ENCODE peak calls at places on chromosomes 16 and 17, in four cellular contexts. One of them, this sample, is unnamed.

GRCh38 chr17:33987162-33987561 is 267.9 kb upstream of the CCL2 start:
- DNase-seq in H9: no peak
- DNase-seq in IMR-90: no peak
- DNase-seq in H1: no peak
- DNase-seq in this sample: no peak

GRCh38 chr16:79625738-79626137 is 25.2 kb upstream of the MAF start:
- DNase-seq in H9: no peak
- DNase-seq in IMR-90: no peak
- DNase-seq in H1: no peak
- DNase-seq in this sample: no peak

GRCh38 chr16:54402270-54402669 is 115.7 kb upstream of the IRX3 start:
- DNase-seq in H9: no peak
- DNase-seq in IMR-90: no peak
- DNase-seq in H1: no peak
- DNase-seq in this sample: no peak

GRCh38 chr17:73947281-73947975 is 256.1 kb upstream of the RPL38 start:
- DNase-seq in H9: no peak
- DNase-seq in IMR-90: no peak
- DNase-seq in H1: no peak
- DNase-seq in this sample: no peak

GRCh38 chr17:60790205-60790604 is 112.6 kb downstream of the BCAS3 start:
- DNase-seq in H9: no peak
- DNase-seq in IMR-90: no peak
- DNase-seq in H1: no peak
- DNase-seq in this sample: no peak

GRCh38 chr17:57625511-57625910 is 119.6 kb downstream of the CCDC182 start:
- DNase-seq in H9: no peak
- DNase-seq in IMR-90: no peak
- DNase-seq in H1: no peak
- DNase-seq in this sample: no peak

GRCh38 chr17:57975044-57975443 is 13.0 kb downstream of the VEZF1 start:
- DNase-seq in H9: no peak
- DNase-seq in IMR-90: peak
- DNase-seq in H1: no peak
- DNase-seq in this sample: no peak

GRCh38 chr17:15431766-15432165 is 35.7 kb downstream of the CDRT4 start:
- DNase-seq in H9: no peak
- DNase-seq in IMR-90: no peak
- DNase-seq in H1: no peak
- DNase-seq in this sample: no peak

GRCh38 chr17:57999496-58000017 is 7.5 kb downstream of the SRSF1 start:
- DNase-seq in H9: no peak
- DNase-seq in IMR-90: peak
- DNase-seq in H1: no peak
- DNase-seq in this sample: peak

GRCh38 chr16:88383401-88384221 is 852 bp downstream of the ZNF469 start:
- DNase-seq in H9: no peak
- DNase-seq in IMR-90: peak
- DNase-seq in H1: no peak
- DNase-seq in this sample: no peak

GRCh38 chr16:543301-544164 is 16.0 kb downstream of the CAPN15 start:
- DNase-seq in H9: no peak
- DNase-seq in IMR-90: no peak
- DNase-seq in H1: no peak
- DNase-seq in this sample: no peak

GRCh38 chr17:58210922-58211321 is 8.1 kb downstream of the MKS1 start:
- DNase-seq in H9: no peak
- DNase-seq in IMR-90: no peak
- DNase-seq in H1: no peak
- DNase-seq in this sample: peak

GRCh38 chr16:86601356-86601755 is 23.0 kb downstream of the FOXL1 start:
- DNase-seq in H9: no peak
- DNase-seq in IMR-90: no peak
- DNase-seq in H1: no peak
- DNase-seq in this sample: no peak

GRCh38 chr17:17028059-17028877 is 14.0 kb upstream of the MPRIP start:
- DNase-seq in H9: peak
- DNase-seq in IMR-90: peak
- DNase-seq in H1: peak
- DNase-seq in this sample: peak

GRCh38 chr16:3401719-3402397 is 843 bp downstream of the ZNF174 start:
- DNase-seq in H9: peak
- DNase-seq in IMR-90: peak
- DNase-seq in H1: no peak
- DNase-seq in this sample: peak

GRCh38 chr16:63907251-63907650 is 1214.6 kb downstream of the CDH11 start:
- DNase-seq in H9: no peak
- DNase-seq in IMR-90: no peak
- DNase-seq in H1: no peak
- DNase-seq in this sample: no peak

GRCh38 chr16:66473654-66474519 is 46.8 kb downstream of the BEAN1 start:
- DNase-seq in H9: no peak
- DNase-seq in IMR-90: no peak
- DNase-seq in H1: no peak
- DNase-seq in this sample: no peak

GRCh38 chr17:82937411-82938371 is 97.9 kb upstream of the ZNF750 start:
- DNase-seq in H9: no peak
- DNase-seq in IMR-90: no peak
- DNase-seq in H1: no peak
- DNase-seq in this sample: no peak

GRCh38 chr16:48687421-48688038 is 77.5 kb upstream of the N4BP1 start:
- DNase-seq in H9: peak
- DNase-seq in IMR-90: peak
- DNase-seq in H1: no peak
- DNase-seq in this sample: peak

GRCh38 chr16:84933774-84934571 is 77.4 kb downstream of the ZDHHC7 start:
- DNase-seq in H9: no peak
- DNase-seq in IMR-90: peak
- DNase-seq in H1: no peak
- DNase-seq in this sample: no peak

GRCh38 chr16:77993586-77993985 is 28.8 kb upstream of the CLEC3A start:
- DNase-seq in H9: no peak
- DNase-seq in IMR-90: peak
- DNase-seq in H1: no peak
- DNase-seq in this sample: peak

GRCh38 chr17:71110326-71110725 is 941.0 kb downstream of the KCNJ2 start:
- DNase-seq in H9: no peak
- DNase-seq in IMR-90: no peak
- DNase-seq in H1: no peak
- DNase-seq in this sample: no peak

GRCh38 chr17:81173354-81173753 is 7.3 kb upstream of the AATK start:
- DNase-seq in H9: no peak
- DNase-seq in IMR-90: no peak
- DNase-seq in H1: no peak
- DNase-seq in this sample: no peak

GRCh38 chr17:52823155-52823554 is 664.6 kb upstream of the CA10 start:
- DNase-seq in H9: no peak
- DNase-seq in IMR-90: no peak
- DNase-seq in H1: no peak
- DNase-seq in this sample: no peak

GRCh38 chr16:11224096-11224893 is 31.7 kb downstream of the SOCS1 start:
- DNase-seq in H9: peak
- DNase-seq in IMR-90: no peak
- DNase-seq in H1: no peak
- DNase-seq in this sample: peak

GRCh38 chr17:48603959-48604769 is 622 bp downstream of the HOXB6 start:
- DNase-seq in H9: peak
- DNase-seq in IMR-90: no peak
- DNase-seq in H1: no peak
- DNase-seq in this sample: no peak
- H2BK120ac ChIP-seq in H9: no peak
- H2BK120ac ChIP-seq in IMR-90: no peak
- H2BK120ac ChIP-seq in H1: no peak
- H2BK120ac ChIP-seq in this sample: no peak

GRCh38 chr16:9607512-9608230 is 516.2 kb downstream of the HAPSTR1 start:
- DNase-seq in H9: no peak
- DNase-seq in IMR-90: no peak
- DNase-seq in H1: no peak
- DNase-seq in this sample: no peak
- H4K5ac ChIP-seq in H9: no peak
- H4K5ac ChIP-seq in IMR-90: no peak
- H4K5ac ChIP-seq in H1: no peak
- H4K5ac ChIP-seq in this sample: no peak

DNA sequence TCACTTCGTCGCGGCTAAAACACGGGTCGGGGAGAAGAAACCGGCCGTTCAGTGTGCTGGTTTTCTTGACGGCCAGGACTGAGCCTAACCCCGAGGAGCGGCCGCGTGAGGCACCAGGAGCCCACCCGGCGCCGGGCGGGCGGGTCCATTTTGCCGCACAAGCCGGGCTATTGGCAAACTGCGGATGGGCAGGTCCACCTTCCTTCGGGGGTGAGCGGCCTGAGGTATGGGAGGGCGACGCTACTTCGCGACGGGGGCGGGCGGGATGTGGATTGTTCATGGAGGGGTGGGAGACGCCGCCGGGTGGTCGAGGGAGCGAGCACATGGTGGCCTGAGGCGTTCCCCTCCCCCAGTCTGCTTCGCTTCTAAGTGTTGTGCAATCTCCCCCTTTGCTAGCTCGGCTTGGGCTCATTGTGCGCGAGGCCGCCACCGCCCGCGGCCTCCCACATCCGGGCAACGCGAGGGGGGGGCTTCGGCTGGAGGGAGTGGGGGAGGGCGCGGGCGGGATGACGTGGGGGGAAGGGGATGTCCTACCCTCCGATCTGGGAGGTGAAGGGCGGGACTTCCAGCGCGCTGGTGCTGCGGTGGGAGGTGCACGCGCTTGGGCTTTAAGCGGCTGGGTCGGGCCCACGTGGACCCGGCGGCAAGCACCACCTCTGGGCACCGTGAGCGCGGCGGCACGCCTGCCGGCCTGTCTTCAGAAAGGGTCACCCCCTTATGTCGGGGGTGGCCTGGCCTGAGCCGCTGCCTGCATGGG is 5.9 kb upstream of the CD68 start:
- DNase-seq in H9: peak
- DNase-seq in IMR-90: peak
- DNase-seq in H1: no peak
- DNase-seq in this sample: peak
- H2BK120ac ChIP-seq in H9: peak
- H2BK120ac ChIP-seq in IMR-90: peak
- H2BK120ac ChIP-seq in H1: no peak
- H2BK120ac ChIP-seq in this sample: no peak

GRCh38 chr16:30523768-30524574 is 2.4 kb downstream of the ZNF768 start:
- DNase-seq in H9: no peak
- DNase-seq in IMR-90: no peak
- DNase-seq in H1: no peak
- DNase-seq in this sample: no peak
- H4K5ac ChIP-seq in H9: no peak
- H4K5ac ChIP-seq in IMR-90: no peak
- H4K5ac ChIP-seq in H1: no peak
- H4K5ac ChIP-seq in this sample: no peak

GRCh38 chr17:78361227-78361683 is 1.4 kb upstream of the SOCS3 start:
- DNase-seq in H9: no peak
- DNase-seq in IMR-90: no peak
- DNase-seq in H1: no peak
- DNase-seq in this sample: peak
- H2BK120ac ChIP-seq in H9: no peak
- H2BK120ac ChIP-seq in IMR-90: peak
- H2BK120ac ChIP-seq in H1: peak
- H2BK120ac ChIP-seq in this sample: peak

GRCh38 chr17:75572713-75573539 is 14.7 kb upstream of the MYO15B start:
- DNase-seq in H9: no peak
- DNase-seq in IMR-90: no peak
- DNase-seq in H1: no peak
- DNase-seq in this sample: no peak

GRCh38 chr17:75570772-75571171 is 16.8 kb upstream of the MYO15B start:
- DNase-seq in H9: no peak
- DNase-seq in IMR-90: no peak
- DNase-seq in H1: no peak
- DNase-seq in this sample: no peak

GRCh38 chr17:75571885-75572215 is 15.8 kb upstream of the MYO15B start:
- DNase-seq in H9: no peak
- DNase-seq in IMR-90: no peak
- DNase-seq in H1: no peak
- DNase-seq in this sample: no peak

GRCh38 chr17:75570034-75570676 is 17.4 kb upstream of the MYO15B start:
- DNase-seq in H9: no peak
- DNase-seq in IMR-90: no peak
- DNase-seq in H1: no peak
- DNase-seq in this sample: no peak

GRCh38 chr17:75571197-75571884 is 16.3 kb upstream of the MYO15B start:
- DNase-seq in H9: no peak
- DNase-seq in IMR-90: peak
- DNase-seq in H1: no peak
- DNase-seq in this sample: no peak
- H4K5ac ChIP-seq in H9: no peak
- H4K5ac ChIP-seq in IMR-90: no peak
- H4K5ac ChIP-seq in H1: no peak
- H4K5ac ChIP-seq in this sample: no peak

DNA sequence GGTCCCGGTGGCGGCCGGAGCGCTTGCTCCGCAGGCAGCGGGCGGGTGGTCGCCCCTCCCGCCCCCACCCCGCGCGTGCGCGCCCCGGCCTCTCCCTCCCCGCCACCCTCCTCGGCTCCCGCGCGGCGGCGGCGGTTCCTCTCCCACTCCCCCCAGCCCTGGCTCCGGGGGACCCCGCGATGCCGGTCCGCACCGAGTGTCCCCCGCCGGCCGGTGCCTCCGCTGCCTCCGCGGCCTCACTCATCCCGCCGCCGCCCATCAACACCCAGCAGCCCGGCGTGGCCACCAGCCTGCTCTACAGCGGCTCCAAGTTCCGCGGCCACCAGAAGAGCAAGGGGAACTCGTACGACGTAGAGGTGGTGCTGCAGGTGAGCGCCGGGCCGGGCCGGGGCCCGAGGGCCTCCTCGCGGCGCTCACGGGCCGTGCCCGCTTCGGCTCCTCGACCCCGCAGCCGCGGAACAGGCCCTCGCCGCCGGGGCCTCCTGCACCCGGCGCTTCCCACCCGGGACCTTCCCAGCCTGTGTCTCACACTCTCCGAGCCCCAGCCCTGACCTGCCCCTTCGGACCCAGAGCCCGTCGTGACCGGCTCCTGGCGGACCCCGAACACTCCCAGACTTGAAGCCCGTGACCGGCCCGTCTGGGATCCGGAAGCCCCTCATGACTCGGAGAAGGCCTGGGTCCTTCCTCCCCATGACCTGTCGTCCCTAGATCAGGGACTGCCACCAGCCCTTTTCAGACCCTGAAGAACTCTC is 503 bp downstream of the GID4 start:
- DNase-seq in H9: peak
- DNase-seq in IMR-90: no peak
- DNase-seq in H1: no peak
- DNase-seq in this sample: peak
- H2BK120ac ChIP-seq in H9: no peak
- H2BK120ac ChIP-seq in IMR-90: peak
- H2BK120ac ChIP-seq in H1: no peak
- H2BK120ac ChIP-seq in this sample: peak

GRCh38 chr16:8278181-8278580 is 312.1 kb downstream of the TMEM114 start:
- DNase-seq in H9: no peak
- DNase-seq in IMR-90: no peak
- DNase-seq in H1: no peak
- DNase-seq in this sample: peak
- H4K5ac ChIP-seq in H9: no peak
- H4K5ac ChIP-seq in IMR-90: no peak
- H4K5ac ChIP-seq in H1: no peak
- H4K5ac ChIP-seq in this sample: no peak